ENCODE peak calls at places on chromosomes 1 and 21, in ten cellular contexts. P is bronchial epithelial cell; A is endothelial cell; G is tibial artery; X is CD4-positive, alpha-beta T cell; W is A549; B is hepatocyte; L is GM12865; C is fibroblast of pulmonary artery; Y is BE2C. M is an unnamed sample.

GRCh38 chr1:103931891-103932290 is 182.2 kb downstream of the AMY1C start:
- DNase-seq in L (no peak), C (no peak), P (no peak), G (no peak), W (no peak), X (no peak), Y (no peak), B (no peak), A (no peak), M (no peak)

GRCh38 chr1:14968251-14968812 is 185.2 kb upstream of the TMEM51 start:
- DNase-seq in Y (no peak), P (peak; percentile 54), W (no peak), C (peak; percentile 47), B (peak; percentile 47), G (peak; percentile 79), L (no peak), A (no peak), X (no peak), M (peak; percentile 47)

GRCh38 chr21:33286076-33286475 is 19.9 kb downstream of the IL10RB start:
- DNase-seq in X (no peak), A (no peak), B (no peak), C (no peak), Y (no peak), L (no peak), P (no peak), G (no peak), W (no peak), M (no peak)

GRCh38 chr1:101406271-101406670 is 169.5 kb downstream of the S1PR1 start:
- DNase-seq in W (no peak), A (no peak), B (no peak), G (no peak), Y (no peak), L (no peak), X (no peak), C (no peak), P (no peak), M (no peak)

GRCh38 chr1:183595537-183595936 is 5.3 kb upstream of the NCF2 start:
- DNase-seq in P (no peak), W (no peak), B (no peak), A (no peak), C (no peak), X (no peak), G (no peak), L (no peak), Y (no peak), M (no peak)

GRCh38 chr1:100400332-100400933 is 48.1 kb downstream of the CDC14A start:
- DNase-seq in P (no peak), G (peak; percentile 57), B (no peak), X (peak; percentile 67), W (no peak), L (peak; percentile 55), C (peak; percentile 42), A (peak; percentile 46), Y (no peak), M (no peak)

GRCh38 chr1:116878804-116879477 is 30.8 kb upstream of the PTGFRN start:
- DNase-seq in Y (peak; percentile 72), A (peak; percentile 53), G (no peak), B (peak; percentile 42), X (no peak), W (no peak), P (peak; percentile 97), C (peak; percentile 77), L (peak; percentile 84), M (peak; percentile 65)

GRCh38 chr1:165075725-165076370 is 280.7 kb downstream of the LMX1A start:
- DNase-seq in L (peak; percentile 33), X (no peak), W (peak; percentile 24), C (peak; percentile 39), G (no peak), Y (peak; percentile 38), B (peak; percentile 53), A (peak; percentile 51), P (peak; percentile 33), M (peak; percentile 54)

GRCh38 chr1:201598973-201599372 is 60.0 kb downstream of the NAV1 start:
- DNase-seq in W (no peak), A (no peak), X (no peak), Y (no peak), L (no peak), G (no peak), B (no peak), P (no peak), C (no peak), M (no peak)

GRCh38 chr1:201596101-201596868 is 57.4 kb downstream of the NAV1 start:
- DNase-seq in G (no peak), P (no peak), L (no peak), Y (no peak), B (no peak), A (no peak), W (no peak), X (no peak), C (no peak), M (no peak)

GRCh38 chr1:201598396-201598795 is 59.5 kb downstream of the NAV1 start:
- DNase-seq in A (no peak), X (no peak), C (no peak), W (no peak), L (no peak), B (no peak), G (no peak), Y (no peak), P (no peak), M (no peak)

GRCh38 chr1:201599548-201599947 is 60.6 kb downstream of the NAV1 start:
- DNase-seq in B (peak; percentile 18), Y (no peak), P (no peak), X (no peak), G (no peak), W (no peak), L (no peak), A (no peak), C (no peak), M (no peak)

DNA sequence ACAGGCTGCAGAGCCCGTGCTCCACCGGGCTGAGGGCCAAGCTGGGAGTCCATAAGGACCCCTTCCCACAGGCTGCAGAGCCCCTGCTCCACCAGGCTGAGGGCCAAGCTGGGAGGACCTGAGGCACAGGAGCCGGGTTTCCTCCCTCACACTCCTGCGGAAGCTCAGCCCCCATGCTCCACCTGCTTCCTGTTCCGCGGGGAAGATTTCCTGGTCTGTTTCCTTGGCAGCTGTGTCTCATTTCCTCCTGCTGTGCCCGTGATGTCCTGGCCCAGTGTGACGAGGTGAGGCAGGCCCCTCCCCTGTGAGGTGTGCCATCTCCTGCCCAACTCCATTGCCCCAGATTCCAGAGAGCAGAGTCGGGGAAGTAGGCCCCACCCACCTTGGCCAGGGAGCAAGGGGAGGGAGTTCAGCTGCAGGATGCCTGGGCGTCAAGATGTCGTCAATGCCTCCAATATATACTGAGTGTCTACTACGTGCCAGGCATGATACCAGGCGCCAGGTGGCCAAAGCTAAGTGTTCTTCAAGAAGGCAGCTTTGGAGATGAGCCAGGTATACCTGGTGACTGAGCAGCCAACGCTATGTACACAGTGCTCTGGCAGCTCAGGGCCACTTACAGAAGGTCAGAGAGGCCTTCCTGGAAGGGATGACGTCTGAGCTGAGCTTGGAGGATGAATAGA is 58.8 kb downstream of the NAV1 start:
- DNase-seq in A (peak; percentile 69), C (no peak), P (peak; percentile 94), B (no peak), G (no peak), X (no peak), L (no peak), W (peak; percentile 74), Y (peak; percentile 61), M (no peak)
- TF ChIP-seq CTCF in A (no peak), C (no peak), P (peak; percentile 33), B (no peak), G (no peak), X (no peak), L (no peak), W (no peak), Y (no peak), M (no peak)

GRCh38 chr21:42725416-42725930 is 72.1 kb downstream of the PDE9A start:
- DNase-seq in A (no peak), C (no peak), G (no peak), L (no peak), W (no peak), X (no peak), Y (no peak), P (no peak), B (no peak), M (no peak)

GRCh38 chr21:42721341-42721824 is 68.0 kb downstream of the PDE9A start:
- DNase-seq in B (peak; percentile 63), C (peak; percentile 18), W (no peak), Y (no peak), A (no peak), L (no peak), G (no peak), X (no peak), P (no peak), M (no peak)

GRCh38 chr21:42724226-42724920 is 71.0 kb downstream of the PDE9A start:
- DNase-seq in L (no peak), G (no peak), B (peak; percentile 61), X (no peak), C (peak; percentile 91), A (no peak), P (peak; percentile 47), Y (no peak), W (peak; percentile 15), M (no peak)

GRCh38 chr21:42722153-42722552 is 68.7 kb downstream of the PDE9A start:
- DNase-seq in Y (no peak), L (no peak), G (no peak), P (no peak), W (no peak), A (no peak), B (no peak), C (no peak), X (no peak), M (no peak)

DNA sequence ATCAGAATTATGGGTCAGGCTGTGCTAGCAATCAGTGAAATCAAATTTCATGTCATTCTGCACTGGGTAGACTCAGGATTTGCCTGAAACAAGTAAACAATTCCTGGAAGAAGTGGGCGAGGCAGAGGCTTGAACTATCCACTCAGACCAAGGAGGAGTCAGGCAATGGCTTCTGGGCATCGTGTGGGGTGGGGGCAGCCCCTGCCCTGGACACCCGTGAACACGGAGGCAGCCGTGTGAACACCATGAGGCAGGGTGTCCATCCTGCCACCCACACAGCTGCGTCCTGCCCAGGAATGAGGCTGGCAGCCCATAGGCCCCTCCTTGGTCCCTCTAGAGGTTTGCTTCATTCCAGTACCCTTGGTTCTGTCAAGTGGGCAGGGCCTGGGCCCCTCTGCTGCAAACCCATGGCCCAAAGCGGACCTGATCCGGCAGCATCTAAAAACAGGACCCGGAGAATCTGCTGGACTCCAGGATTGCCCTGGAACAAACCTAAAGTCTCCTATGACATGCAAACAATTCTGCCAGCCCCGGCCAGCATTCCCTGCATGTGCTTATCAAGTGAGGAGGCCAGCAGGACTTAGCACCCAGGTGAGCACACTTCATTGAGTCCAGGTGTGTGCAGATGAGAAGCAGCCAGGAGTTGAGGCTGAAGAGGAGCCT is 69.5 kb downstream of the PDE9A start:
- DNase-seq in L (no peak), X (no peak), Y (no peak), G (no peak), W (no peak), C (no peak), A (no peak), B (no peak), P (no peak), M (no peak)
- TF ChIP-seq CTCF in L (no peak), X (no peak), Y (no peak), G (no peak), W (no peak), C (no peak), A (no peak), B (no peak), P (no peak), M (no peak)

GRCh38 chr1:202589190-202589680 is 121.0 kb downstream of the SYT2 start:
- DNase-seq in C (peak; percentile 99), X (no peak), G (peak; percentile 89), B (peak; percentile 88), W (peak; percentile 93), P (peak; percentile 100), Y (peak; percentile 93), A (peak; percentile 53), L (peak; percentile 35), M (no peak)
- TF ChIP-seq CTCF in C (no peak), X (no peak), G (no peak), B (no peak), W (no peak), P (no peak), Y (peak; percentile 36), A (no peak), L (no peak), M (no peak)

GRCh38 chr1:239008568-239008967 is 377.8 kb upstream of the CHRM3 start:
- DNase-seq in C (no peak), W (no peak), L (no peak), Y (no peak), G (no peak), A (no peak), X (no peak), B (no peak), P (no peak), M (no peak)
- TF ChIP-seq CTCF in C (no peak), W (no peak), L (no peak), Y (peak; percentile 10), G (no peak), A (peak; percentile 68), X (no peak), B (no peak), P (no peak), M (peak; percentile 54)